ENCODE peak calls at places on chromosomes 7 and 10, in five cellular contexts. M, U, W, O and C are unnamed samples. For H3K4me1, the result is how much of the 10 kb centered on the place peaks cover.

GRCh38 chr10:20596911-20597310 is 300.2 kb downstream of the NEBL start:
- DNase-seq in M (no peak), U (no peak), W (no peak), O (no peak), C (peak)

GRCh38 chr10:15897282-15897681 is 37.0 kb upstream of the MINDY3 start:
- DNase-seq in M (peak), U (no peak), W (no peak), O (no peak), C (no peak)

GRCh38 chr7:117186218-117186617 is 136.6 kb downstream of the WNT2 start:
- DNase-seq in M (no peak), U (no peak), W (no peak), O (no peak), C (no peak)

GRCh38 chr7:137642467-137642866 is 204.3 kb downstream of the DGKI start:
- DNase-seq in M (peak), U (no peak), W (no peak), O (no peak), C (peak)

GRCh38 chr7:7920481-7920880 is 48.1 kb upstream of the GLCCI1 start:
- DNase-seq in M (no peak), U (no peak), W (no peak), O (peak), C (no peak)

GRCh38 chr7:118280319-118281012 is 56.0 kb downstream of the ANKRD7 start:
- DNase-seq in M (no peak), U (no peak), W (no peak), O (no peak), C (no peak)

GRCh38 chr7:155163696-155164095 is 93.6 kb downstream of the HTR5A start:
- DNase-seq in M (no peak), U (no peak), W (no peak), O (no peak), C (no peak)

GRCh38 chr10:132337019-132337418 is 5.0 kb downstream of the LRRC27 start:
- DNase-seq in M (no peak), U (no peak), W (no peak), O (no peak), C (no peak)

GRCh38 chr7:135098391-135098790 is 49.5 kb upstream of the TMEM140 start:
- DNase-seq in M (no peak), U (no peak), W (no peak), O (no peak), C (no peak)

GRCh38 chr7:152624218-152624617 is 51.7 kb downstream of the XRCC2 start:
- DNase-seq in M (no peak), U (no peak), W (no peak), O (no peak), C (no peak)

GRCh38 chr10:132095403-132096113 is 29.8 kb downstream of the JAKMIP3 start:
- DNase-seq in M (no peak), U (no peak), W (no peak), O (no peak), C (no peak)

GRCh38 chr7:134448359-134449229 is 10.3 kb downstream of the AKR1B1 start:
- DNase-seq in M (peak), U (no peak), W (no peak), O (no peak), C (peak)

GRCh38 chr7:106313456-106313891 is 28.7 kb upstream of the NAMPT start:
- DNase-seq in M (peak), U (no peak), W (no peak), O (no peak), C (peak)

GRCh38 chr7:69603937-69604494 is 5.7 kb downstream of the AUTS2 start:
- DNase-seq in M (no peak), U (no peak), W (no peak), O (peak), C (no peak)

GRCh38 chr10:5196613-5197234 is at the start of gene AKR1C4:
- DNase-seq in M (no peak), U (no peak), W (no peak), O (no peak), C (no peak)

GRCh38 chr10:52215745-52216361 is 98.2 kb upstream of the DKK1 start:
- DNase-seq in M (peak), U (peak), W (peak), O (peak), C (peak)

GRCh38 chr7:833601-834258 is 1.5 kb downstream of the SUN1 start:
- DNase-seq in M (no peak), U (no peak), W (no peak), O (no peak), C (no peak)

GRCh38 chr10:21870849-21871248 is 132.7 kb downstream of the DNAJC1 start:
- DNase-seq in M (peak), U (no peak), W (no peak), O (no peak), C (no peak)

GRCh38 chr10:63319231-63319630 is 146.5 kb downstream of the JMJD1C start:
- DNase-seq in M (no peak), U (no peak), W (no peak), O (no peak), C (no peak)

DNA sequence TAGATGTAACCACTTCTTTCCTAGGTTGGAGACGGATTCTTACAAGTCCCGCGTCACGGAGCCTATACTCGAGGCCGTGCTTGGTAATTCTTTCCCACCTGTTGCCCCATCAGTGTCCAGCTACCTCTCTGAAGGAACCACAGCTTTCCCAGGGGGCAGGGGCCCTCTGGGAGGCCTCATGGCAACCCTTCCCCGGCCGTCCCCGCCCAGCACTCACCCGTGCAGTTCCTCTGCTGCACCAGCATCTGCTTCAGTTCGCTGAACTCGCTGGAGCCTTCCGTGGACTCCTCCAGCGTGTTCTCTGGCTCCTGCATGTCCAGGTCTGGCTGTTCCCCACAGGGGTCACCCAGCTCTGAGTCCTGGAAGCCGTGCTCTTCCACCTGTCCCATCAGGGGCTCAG is 24.5 kb downstream of the ZNF777 start:
- DNase-seq in M (no peak), U (no peak), W (no peak), O (no peak), C (no peak)
- H3K4me1 ChIP-seq in M (under half), U (under half), W (under half), O (under half), C (under half)

DNA sequence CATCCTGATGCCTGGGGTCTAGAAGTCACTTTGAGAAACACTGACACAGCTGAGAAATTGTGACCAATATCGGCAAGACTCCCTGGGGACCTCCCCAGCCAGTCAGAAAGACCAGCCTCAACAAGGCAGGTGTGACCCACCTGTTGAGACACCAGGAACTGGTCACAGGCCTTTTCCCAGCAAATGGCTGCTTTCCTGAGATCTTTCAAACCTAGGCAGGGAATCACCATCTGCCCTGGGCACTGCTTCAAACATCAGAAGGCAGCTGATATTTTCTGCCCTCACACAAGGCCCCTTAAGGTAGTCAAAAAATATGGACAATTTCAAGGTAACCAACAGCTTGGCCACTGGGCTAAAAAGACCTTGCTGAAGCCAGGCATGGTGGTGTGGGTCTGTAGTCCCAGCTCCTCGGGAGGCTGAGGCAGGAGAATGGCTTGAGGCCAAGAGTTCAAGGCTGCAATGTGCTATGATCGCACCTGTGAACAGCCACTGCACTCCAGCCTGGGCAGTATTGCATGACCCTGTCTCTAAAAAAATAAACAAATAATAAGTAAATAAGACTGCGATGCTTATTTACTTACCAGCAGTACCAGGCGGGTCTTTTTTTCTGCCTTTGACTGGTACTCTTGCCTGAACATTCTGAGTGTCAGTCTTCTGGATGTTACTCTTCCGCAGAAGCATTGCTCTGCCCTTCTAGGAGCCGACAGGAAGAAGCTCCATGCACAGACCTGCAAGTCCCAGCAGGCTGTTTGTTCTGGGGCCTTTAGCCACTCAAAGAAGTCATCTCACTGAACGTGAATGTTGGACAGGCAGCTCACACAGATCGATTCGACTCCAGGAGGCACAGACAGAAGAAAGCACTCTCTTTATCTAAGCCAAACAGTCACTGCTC is 59.7 kb downstream of the SORBS1 start:
- DNase-seq in M (no peak), U (no peak), W (no peak), O (no peak), C (no peak)
- H3K27ac ChIP-seq in M (no peak), U (peak), W (peak), O (no peak), C (no peak)

DNA sequence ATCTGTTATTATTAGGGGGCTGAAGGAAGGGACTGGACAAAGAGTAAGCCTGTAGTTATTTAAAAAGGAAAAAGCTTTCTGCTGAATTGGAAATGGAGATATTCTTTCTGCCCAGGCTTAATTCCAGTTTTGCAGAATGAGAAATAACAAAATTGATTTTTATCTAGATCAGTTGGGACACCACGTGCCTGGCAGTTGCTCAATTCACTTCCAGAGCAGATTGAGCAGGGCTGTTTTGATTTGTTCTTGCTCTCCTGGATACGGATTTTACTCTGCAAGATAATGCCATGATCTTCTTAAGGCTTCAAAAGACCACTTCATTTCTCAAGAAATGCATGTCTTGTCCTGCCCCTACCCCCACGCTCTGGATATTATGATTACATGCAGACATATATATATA is 524.3 kb downstream of the TCERG1L start:
- DNase-seq in M (no peak), U (no peak), W (no peak), O (no peak), C (no peak)
- H3K4me1 ChIP-seq in M (under half), U (under half), W (under half), O (under half), C (under half)

GRCh38 chr10:59736749-59737148 is 16.5 kb downstream of the MRLN start:
- DNase-seq in M (peak), U (no peak), W (no peak), O (no peak), C (no peak)

GRCh38 chr10:59734063-59734462 is 19.2 kb downstream of the MRLN start:
- DNase-seq in M (no peak), U (no peak), W (no peak), O (no peak), C (no peak)

GRCh38 chr10:59741048-59741447 is 12.2 kb downstream of the MRLN start:
- DNase-seq in M (peak), U (no peak), W (no peak), O (no peak), C (no peak)

GRCh38 chr10:59733321-59733720 is 19.9 kb downstream of the MRLN start:
- DNase-seq in M (no peak), U (no peak), W (no peak), O (no peak), C (no peak)

GRCh38 chr10:59735296-59735695 is 18.0 kb downstream of the MRLN start:
- DNase-seq in M (no peak), U (no peak), W (no peak), O (no peak), C (no peak)
- H3K27ac ChIP-seq in M (no peak), U (no peak), W (no peak), O (no peak), C (no peak)

GRCh38 chr10:33240265-33240664 is 94.2 kb downstream of the NRP1 start:
- DNase-seq in M (no peak), U (no peak), W (no peak), O (no peak), C (no peak)
- H3K4me1 ChIP-seq in M (half or more), U (under half), W (half or more), O (under half), C (half or more)

GRCh38 chr10:58475322-58476277 is 37.1 kb upstream of the BICC1 start:
- DNase-seq in M (peak), U (no peak), W (no peak), O (no peak), C (peak)
- H3K27ac ChIP-seq in M (no peak), U (peak), W (peak), O (no peak), C (peak)

GRCh38 chr10:100041620-100042019 is 31.9 kb upstream of the DNMBP start:
- DNase-seq in M (no peak), U (no peak), W (no peak), O (no peak), C (no peak)

GRCh38 chr10:100046088-100046487 is 35.6 kb downstream of the CPN1 start:
- DNase-seq in M (peak), U (peak), W (peak), O (peak), C (peak)

GRCh38 chr10:100043344-100043743 is 33.6 kb upstream of the DNMBP start:
- DNase-seq in M (peak), U (no peak), W (no peak), O (no peak), C (no peak)

GRCh38 chr10:100043796-100044195 is 34.0 kb upstream of the DNMBP start:
- DNase-seq in M (no peak), U (peak), W (peak), O (no peak), C (no peak)

GRCh38 chr10:100045592-100045991 is 35.8 kb upstream of the DNMBP start:
- DNase-seq in M (no peak), U (no peak), W (no peak), O (no peak), C (no peak)
- H3K4me1 ChIP-seq in M (under half), U (under half), W (under half), O (under half), C (under half)

DNA sequence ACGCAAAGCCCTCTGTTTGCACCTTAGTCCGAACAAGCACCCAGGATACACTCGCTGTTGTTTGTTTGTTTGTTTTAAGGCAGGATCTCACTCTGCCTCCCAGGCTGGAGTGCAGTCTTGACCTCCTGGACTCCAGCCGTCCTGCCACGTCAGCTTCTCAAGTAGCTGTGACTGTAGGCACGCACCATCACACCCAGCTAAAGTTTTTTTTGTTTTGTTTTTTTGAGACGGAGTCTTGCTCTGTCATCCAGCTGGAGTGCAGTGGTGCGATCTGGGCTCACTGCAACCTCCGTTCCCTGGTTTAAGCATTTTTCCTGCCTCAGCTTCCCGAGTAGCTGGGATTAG is 76.8 kb downstream of the CTBP2 start:
- DNase-seq in M (no peak), U (no peak), W (no peak), O (no peak), C (peak)
- H3K27ac ChIP-seq in M (peak), U (no peak), W (peak), O (no peak), C (peak)

GRCh38 chr10:71217266-71218045 is 5.1 kb downstream of the UNC5B start:
- DNase-seq in M (no peak), U (no peak), W (no peak), O (no peak), C (no peak)

GRCh38 chr10:71219918-71220688 is 7.7 kb downstream of the UNC5B start:
- DNase-seq in M (no peak), U (no peak), W (no peak), O (no peak), C (no peak)

GRCh38 chr10:71216751-71217265 is 4.4 kb downstream of the UNC5B start:
- DNase-seq in M (no peak), U (no peak), W (no peak), O (no peak), C (no peak)

GRCh38 chr10:71218046-71218832 is 5.9 kb downstream of the UNC5B start:
- DNase-seq in M (peak), U (no peak), W (no peak), O (no peak), C (no peak)

DNA sequence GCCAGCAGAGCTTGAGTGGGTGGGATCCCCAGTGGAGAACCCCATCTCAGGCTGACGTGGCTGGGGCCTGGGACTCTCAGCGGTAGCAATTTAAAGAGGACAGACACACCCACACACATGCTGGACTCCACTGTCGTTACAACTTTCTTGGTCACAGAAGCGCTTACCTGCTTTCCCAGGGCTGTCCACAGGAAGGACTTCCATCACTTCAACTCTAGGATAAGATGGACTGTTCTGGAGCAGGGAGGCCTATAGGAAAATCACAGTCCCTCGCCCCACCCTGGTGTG is 6.4 kb downstream of the UNC5B start:
- DNase-seq in M (no peak), U (no peak), W (no peak), O (no peak), C (no peak)
- H3K4me1 ChIP-seq in M (under half), U (under half), W (half or more), O (under half), C (under half)